ENCODE peak calls at places on chromosomes 3 and 15, in seven cellular contexts. X is AG09309, D is ovary, E is testis, J is WERI-Rb-1, W is adipocyte, M is mammary epithelial cell. U is an unnamed sample.

GRCh38 chr3:144590854-144591253 is 619.2 kb downstream of the DIPK2A start:
- DNase-seq in J (no peak), X (peak; percentile 72), D (no peak), M (no peak), W (peak; percentile 88), E (no peak), U (peak; percentile 58)

GRCh38 chr15:35690698-35691116 is 144.7 kb upstream of the DPH6 start:
- DNase-seq in X (peak; percentile 21), J (no peak), D (peak; percentile 39), E (peak; percentile 54), M (peak; percentile 32), W (peak; percentile 79), U (no peak)

GRCh38 chr15:49906976-49907375 is 212.1 kb downstream of the ATP8B4 start:
- DNase-seq in W (no peak), J (no peak), X (no peak), M (no peak), E (no peak), D (no peak), U (no peak)

GRCh38 chr3:156685198-156685597 is 10.8 kb downstream of the TIPARP start:
- DNase-seq in J (no peak), E (no peak), W (peak; percentile 63), X (no peak), M (peak; percentile 69), D (no peak), U (no peak)

GRCh38 chr3:16326724-16327349 is 61.8 kb downstream of the OXNAD1 start:
- DNase-seq in J (no peak), E (no peak), X (no peak), D (no peak), W (no peak), M (peak; percentile 21), U (no peak)

GRCh38 chr3:186025161-186025560 is 83.7 kb downstream of the ETV5 start:
- DNase-seq in J (no peak), W (peak; percentile 12), M (no peak), X (no peak), E (no peak), D (no peak), U (no peak)

GRCh38 chr15:88834211-88834812 is 31.1 kb downstream of the ACAN start:
- DNase-seq in W (peak; percentile 71), D (peak; percentile 58), E (peak; percentile 72), X (peak; percentile 16), J (peak; percentile 52), M (peak; percentile 81), U (peak; percentile 12)

GRCh38 chr3:136750922-136751258 is 1.3 kb downstream of the STAG1 start:
- DNase-seq in E (no peak), D (no peak), J (no peak), W (peak; percentile 76), M (no peak), X (peak; percentile 44), U (peak; percentile 41)

GRCh38 chr3:155643581-155644165 is 101.2 kb downstream of the PLCH1 start:
- DNase-seq in X (no peak), D (no peak), J (no peak), W (no peak), M (no peak), E (no peak), U (no peak)

GRCh38 chr3:185824467-185825378 is at the start of gene IGF2BP2:
- DNase-seq in E (peak; percentile 25), X (no peak), J (peak; percentile 85), W (peak; percentile 94), M (peak; percentile 83), D (peak; percentile 59), U (no peak)

GRCh38 chr3:13886593-13887129 is 6.8 kb upstream of the WNT7A start:
- DNase-seq in X (no peak), D (no peak), E (peak; percentile 1), J (no peak), W (no peak), M (no peak), U (no peak)

GRCh38 chr15:75620043-75620775 is 5.3 kb downstream of the SNUPN start:
- DNase-seq in D (peak; percentile 38), X (no peak), J (no peak), M (peak; percentile 30), W (peak; percentile 76), E (peak; percentile 35), U (no peak)

GRCh38 chr3:76646921-76647562 is 392.9 kb upstream of the ROBO2 start:
- DNase-seq in D (no peak), X (no peak), J (peak; percentile 17), W (no peak), E (peak; percentile 60), M (no peak), U (no peak)

GRCh38 chr3:61688307-61688695 is 126.9 kb downstream of the PTPRG start:
- DNase-seq in E (no peak), X (no peak), M (no peak), W (no peak), J (peak; percentile 84), D (no peak), U (no peak)

GRCh38 chr3:5197022-5197421 is 9.5 kb downstream of the EDEM1 start:
- DNase-seq in M (peak; percentile 63), J (no peak), W (peak; percentile 48), X (no peak), E (no peak), D (no peak), U (peak; percentile 53)
- H3K4me3 ChIP-seq in M (peak overlapping the region; percentile 2), J (no peak overlapping the region), W (peak overlapping the region; percentile 54), X (no peak overlapping the region), E (no peak overlapping the region), D (no peak overlapping the region), U (no peak overlapping the region)

GRCh38 chr3:127134887-127135240 is 58.1 kb upstream of the PRR23E start:
- DNase-seq in J (no peak), M (no peak), D (no peak), W (no peak), E (no peak), X (no peak), U (no peak)

GRCh38 chr3:127136024-127136600 is 56.8 kb upstream of the PRR23E start:
- DNase-seq in J (no peak), E (no peak), X (no peak), M (no peak), W (no peak), D (no peak), U (no peak)

GRCh38 chr3:127134466-127134865 is 58.5 kb upstream of the PRR23E start:
- DNase-seq in M (no peak), D (no peak), W (no peak), X (no peak), J (no peak), E (no peak), U (no peak)

GRCh38 chr3:127136706-127137105 is 56.2 kb upstream of the PRR23E start:
- DNase-seq in X (no peak), D (no peak), J (no peak), W (no peak), M (no peak), E (no peak), U (no peak)

DNA sequence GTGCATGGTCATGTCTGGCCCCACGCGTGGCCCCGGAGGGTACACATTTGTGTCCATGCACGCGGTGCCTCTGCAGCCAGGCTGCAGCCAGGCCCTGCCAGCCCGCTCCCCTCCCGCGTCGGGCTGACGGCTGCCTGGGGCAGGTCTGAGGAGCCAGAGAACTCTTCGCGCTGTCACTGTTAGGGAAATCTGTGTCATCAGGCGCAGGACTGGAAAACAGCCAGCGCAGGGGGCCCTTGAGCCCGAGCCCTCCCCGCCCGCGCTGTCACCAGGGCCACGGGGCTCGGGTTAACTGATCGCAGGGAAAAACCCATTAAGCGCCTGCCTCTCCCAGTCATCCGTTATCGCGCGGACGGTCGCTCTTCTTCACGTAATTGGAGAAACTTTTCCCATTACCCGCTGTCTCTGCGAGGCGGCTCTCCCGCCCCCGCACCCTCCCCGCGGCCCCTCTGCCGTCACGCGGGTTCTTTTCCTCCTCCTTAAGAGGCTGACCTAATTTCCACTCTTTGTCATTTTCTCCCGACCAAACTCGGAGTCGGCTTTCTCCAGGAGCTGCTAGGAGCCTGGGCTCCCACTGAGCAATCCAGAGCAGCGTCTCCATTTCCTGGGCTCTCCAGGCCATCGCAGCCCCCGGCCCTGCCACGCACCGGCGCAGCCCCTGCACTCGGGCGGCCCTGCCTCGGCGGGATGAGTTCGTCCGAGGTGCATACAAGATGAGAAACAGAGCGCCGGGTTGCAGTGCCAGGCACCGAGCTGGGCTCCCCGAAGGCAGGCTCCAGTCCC is 57.5 kb upstream of the PRR23E start:
- DNase-seq in D (no peak), M (no peak), X (no peak), W (peak; percentile 63), J (peak; percentile 51), E (peak; percentile 85), U (no peak)
- H3K4me3 ChIP-seq in D (peak overlapping the region; percentile 12), M (no peak overlapping the region), X (peak overlapping the region; percentile 18), W (peak overlapping the region; percentile 40), J (peak overlapping the region; percentile 40), E (peak overlapping the region; percentile 26), U (no peak overlapping the region)

DNA sequence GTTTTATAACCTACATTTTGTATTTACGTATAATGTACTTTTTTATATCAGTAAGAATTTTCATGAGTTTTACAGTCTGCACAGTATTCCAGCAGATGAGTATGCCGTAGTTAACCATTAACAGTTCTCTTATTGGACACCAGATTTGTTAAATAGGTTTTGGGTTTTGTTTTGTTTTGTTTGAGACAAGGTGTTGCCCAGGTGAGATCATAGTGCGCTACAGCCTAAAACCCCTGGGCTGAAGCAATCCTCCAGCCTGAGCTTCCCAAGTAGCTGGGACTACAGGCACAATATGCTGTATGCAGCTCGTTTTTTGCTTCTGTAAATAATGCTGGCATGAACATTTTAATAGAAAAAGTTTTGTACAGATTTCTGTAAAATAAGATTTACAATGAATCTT is 88.6 kb upstream of the CHD2 start:
- DNase-seq in J (no peak), E (no peak), M (peak; percentile 83), W (peak; percentile 4), D (no peak), X (no peak), U (no peak)
- H3K4me3 ChIP-seq in J (no peak overlapping the region), E (no peak overlapping the region), M (peak overlapping the region; percentile 66), W (peak overlapping the region; percentile 84), D (no peak overlapping the region), X (peak overlapping the region; percentile 4), U (no peak overlapping the region)

GRCh38 chr15:95328559-95328958 is 1001.9 kb upstream of the NR2F2 start:
- DNase-seq in W (no peak), J (no peak), X (no peak), M (no peak), D (no peak), E (no peak), U (no peak)

GRCh38 chr15:95326689-95327525 is 1003.6 kb upstream of the NR2F2 start:
- DNase-seq in X (no peak), W (peak; percentile 57), J (peak; percentile 9), D (peak; percentile 70), M (no peak), E (peak; percentile 42), U (no peak)

GRCh38 chr15:95327661-95328060 is 1002.8 kb upstream of the NR2F2 start:
- DNase-seq in D (peak; percentile 57), J (no peak), X (no peak), W (no peak), E (peak; percentile 52), M (no peak), U (no peak)

GRCh38 chr15:95325763-95326688 is 1004.5 kb upstream of the NR2F2 start:
- DNase-seq in W (peak; percentile 56), J (no peak), M (no peak), X (no peak), D (peak; percentile 80), E (peak; percentile 68), U (no peak)

GRCh38 chr15:95329362-95329761 is 1001.1 kb upstream of the NR2F2 start:
- DNase-seq in M (no peak), W (no peak), E (peak; percentile 21), X (no peak), J (no peak), D (peak; percentile 68), U (no peak)
- H3K4me3 ChIP-seq in M (no peak overlapping the region), W (no peak overlapping the region), E (peak overlapping the region; percentile 15), X (no peak overlapping the region), J (no peak overlapping the region), D (peak overlapping the region; percentile 56), U (no peak overlapping the region)

U was measured in AG04449.